ENCODE peak calls at places on chromosomes 16 and 17, in eight cellular contexts. N is nucleus accumbens, S is T-cell, G is type B pancreatic cell, V is H4, Q is endothelial cell, C is GM06990, W is IMR-90. J is an unnamed sample.

GRCh38 chr17:30821751-30822723 is 2.5 kb downstream of the CRLF3 start:
- DNase-seq in S (no peak), G (no peak), V (no peak), Q (no peak), N (no peak), C (no peak), W (no peak), J (no peak)

GRCh38 chr17:31935512-31935911 is 1.3 kb upstream of the SUZ12 start:
- DNase-seq in G (no peak), Q (no peak), W (no peak), C (no peak), S (no peak), N (no peak), V (no peak), J (no peak)

GRCh38 chr16:74774223-74775139 is at the start of gene FA2H:
- DNase-seq in C (peak), V (peak), W (peak), G (peak), S (peak), N (peak), Q (peak), J (no peak)

GRCh38 chr17:31627960-31628359 is 231.1 kb downstream of the COPRS start:
- DNase-seq in G (no peak), W (peak), N (no peak), Q (no peak), C (no peak), S (no peak), V (no peak), J (no peak)

GRCh38 chr16:53901396-53901795 is 197.4 kb downstream of the FTO start:
- DNase-seq in G (no peak), W (no peak), V (no peak), C (no peak), S (no peak), Q (no peak), N (no peak), J (no peak)

GRCh38 chr17:6047966-6048365 is 22.2 kb upstream of the WSCD1 start:
- DNase-seq in G (no peak), N (no peak), Q (no peak), V (no peak), W (no peak), C (no peak), S (no peak), J (no peak)

GRCh38 chr16:69626256-69626655 is 60.5 kb downstream of the NFAT5 start:
- DNase-seq in S (no peak), W (peak), V (no peak), C (no peak), Q (no peak), N (no peak), G (no peak), J (no peak)

GRCh38 chr17:68399638-68400403 is 57.5 kb downstream of the WIPI1 start:
- DNase-seq in G (no peak), Q (no peak), C (no peak), W (peak), S (no peak), N (no peak), V (peak), J (no peak)

GRCh38 chr16:51886456-51886855 is 660.5 kb downstream of the TOX3 start:
- DNase-seq in G (no peak), N (no peak), V (no peak), C (no peak), W (no peak), S (no peak), Q (no peak), J (no peak)

GRCh38 chr16:20316715-20317114 is 10.6 kb downstream of the GP2 start:
- DNase-seq in S (no peak), N (no peak), V (no peak), G (no peak), W (no peak), C (no peak), Q (no peak), J (no peak)

GRCh38 chr17:78366109-78366848 is 6.4 kb upstream of the SOCS3 start:
- DNase-seq in C (no peak), Q (no peak), V (no peak), G (no peak), S (no peak), N (no peak), W (no peak), J (no peak)

GRCh38 chr17:56595831-56596740 is 2.6 kb downstream of the NOG start:
- DNase-seq in S (no peak), V (no peak), N (no peak), C (no peak), G (no peak), Q (peak), W (peak), J (no peak)

GRCh38 chr17:17416400-17417360 is 60.1 kb upstream of the MED9 start:
- DNase-seq in W (peak), Q (no peak), G (no peak), N (peak), C (no peak), S (no peak), V (peak), J (no peak)